ENCODE peak calls at places on chromosome 4, in nine cellular contexts. One of them, this sample, is unnamed.

GRCh38 chr4:25550376-25551030 is 105.1 kb upstream of the SLC34A2 start:
- DNase-seq in Right ventricle myocardium inferior: no peak
- DNase-seq in tibial artery: no peak
- DNase-seq in HuH-7: no peak
- DNase-seq in COR-L47: no peak
- DNase-seq in cardiac muscle cell: no peak
- DNase-seq in effector memory CD8-positive, alpha-beta T cell: no peak
- DNase-seq in stimulated activated naive CD8-positive, alpha-beta T cell treated with anti-CD3 and anti-CD28 coated beads, Interleukin-15, amount 100 ng/mL, for 72 hours: no peak
- DNase-seq in NCI-H1694 treated with DMSO at 0.1 percent for 48 hours: no peak
- DNase-seq in this sample: no peak

GRCh38 chr4:112448211-112448745 is 67.7 kb downstream of the NEUROG2 start:
- DNase-seq in cardiac muscle cell: no peak
- DNase-seq in COR-L47: no peak
- DNase-seq in effector memory CD8-positive, alpha-beta T cell: no peak
- DNase-seq in stimulated activated naive CD8-positive, alpha-beta T cell treated with anti-CD3 and anti-CD28 coated beads, Interleukin-15, amount 100 ng/mL, for 72 hours: no peak
- DNase-seq in Right ventricle myocardium inferior: no peak
- DNase-seq in NCI-H1694 treated with DMSO at 0.1 percent for 48 hours: no peak
- DNase-seq in HuH-7: no peak
- DNase-seq in tibial artery: no peak
- DNase-seq in this sample: no peak

GRCh38 chr4:56314207-56314915 is 72.9 kb downstream of the AASDH start:
- DNase-seq in cardiac muscle cell: no peak
- DNase-seq in Right ventricle myocardium inferior: no peak
- DNase-seq in stimulated activated naive CD8-positive, alpha-beta T cell treated with anti-CD3 and anti-CD28 coated beads, Interleukin-15, amount 100 ng/mL, for 72 hours: no peak
- DNase-seq in NCI-H1694 treated with DMSO at 0.1 percent for 48 hours: no peak
- DNase-seq in HuH-7: no peak
- DNase-seq in effector memory CD8-positive, alpha-beta T cell: no peak
- DNase-seq in COR-L47: no peak
- DNase-seq in tibial artery: no peak
- DNase-seq in this sample: no peak

GRCh38 chr4:10461091-10461849 is 4.0 kb upstream of the ZNF518B start:
- DNase-seq in cardiac muscle cell: peak; percentile 85
- DNase-seq in Right ventricle myocardium inferior: peak; percentile 91
- DNase-seq in HuH-7: peak; percentile 78
- DNase-seq in tibial artery: peak; percentile 64
- DNase-seq in stimulated activated naive CD8-positive, alpha-beta T cell treated with anti-CD3 and anti-CD28 coated beads, Interleukin-15, amount 100 ng/mL, for 72 hours: peak; percentile 79
- DNase-seq in COR-L47: no peak
- DNase-seq in NCI-H1694 treated with DMSO at 0.1 percent for 48 hours: no peak
- DNase-seq in effector memory CD8-positive, alpha-beta T cell: peak; percentile 67
- DNase-seq in this sample: no peak

GRCh38 chr4:118923891-118924290 is 35.2 kb downstream of the SYNPO2 start:
- DNase-seq in Right ventricle myocardium inferior: no peak
- DNase-seq in NCI-H1694 treated with DMSO at 0.1 percent for 48 hours: no peak
- DNase-seq in cardiac muscle cell: no peak
- DNase-seq in COR-L47: no peak
- DNase-seq in HuH-7: no peak
- DNase-seq in effector memory CD8-positive, alpha-beta T cell: no peak
- DNase-seq in stimulated activated naive CD8-positive, alpha-beta T cell treated with anti-CD3 and anti-CD28 coated beads, Interleukin-15, amount 100 ng/mL, for 72 hours: no peak
- DNase-seq in tibial artery: no peak
- DNase-seq in this sample: no peak

GRCh38 chr4:152265149-152265621 is 270.7 kb downstream of the FBXW7 start:
- DNase-seq in HuH-7: peak; percentile 8
- DNase-seq in Right ventricle myocardium inferior: no peak
- DNase-seq in cardiac muscle cell: peak; percentile 73
- DNase-seq in tibial artery: no peak
- DNase-seq in NCI-H1694 treated with DMSO at 0.1 percent for 48 hours: no peak
- DNase-seq in COR-L47: peak; percentile 62
- DNase-seq in stimulated activated naive CD8-positive, alpha-beta T cell treated with anti-CD3 and anti-CD28 coated beads, Interleukin-15, amount 100 ng/mL, for 72 hours: no peak
- DNase-seq in effector memory CD8-positive, alpha-beta T cell: no peak
- DNase-seq in this sample: peak; percentile 26

GRCh38 chr4:675036-675804 is 878 bp downstream of the MYL5 start:
- DNase-seq in cardiac muscle cell: no peak
- DNase-seq in COR-L47: no peak
- DNase-seq in Right ventricle myocardium inferior: peak; percentile 50
- DNase-seq in stimulated activated naive CD8-positive, alpha-beta T cell treated with anti-CD3 and anti-CD28 coated beads, Interleukin-15, amount 100 ng/mL, for 72 hours: peak; percentile 63
- DNase-seq in HuH-7: peak; percentile 48
- DNase-seq in tibial artery: no peak
- DNase-seq in effector memory CD8-positive, alpha-beta T cell: no peak
- DNase-seq in NCI-H1694 treated with DMSO at 0.1 percent for 48 hours: no peak
- DNase-seq in this sample: peak; percentile 4

GRCh38 chr4:40448875-40449274 is 113.7 kb downstream of the CHRNA9 start:
- DNase-seq in effector memory CD8-positive, alpha-beta T cell: no peak
- DNase-seq in stimulated activated naive CD8-positive, alpha-beta T cell treated with anti-CD3 and anti-CD28 coated beads, Interleukin-15, amount 100 ng/mL, for 72 hours: no peak
- DNase-seq in cardiac muscle cell: no peak
- DNase-seq in HuH-7: no peak
- DNase-seq in NCI-H1694 treated with DMSO at 0.1 percent for 48 hours: no peak
- DNase-seq in COR-L47: no peak
- DNase-seq in tibial artery: no peak
- DNase-seq in Right ventricle myocardium inferior: no peak
- DNase-seq in this sample: no peak

GRCh38 chr4:150695162-150695561 is 113.2 kb downstream of the MAB21L2 start:
- DNase-seq in Right ventricle myocardium inferior: no peak
- DNase-seq in tibial artery: no peak
- DNase-seq in HuH-7: no peak
- DNase-seq in effector memory CD8-positive, alpha-beta T cell: no peak
- DNase-seq in stimulated activated naive CD8-positive, alpha-beta T cell treated with anti-CD3 and anti-CD28 coated beads, Interleukin-15, amount 100 ng/mL, for 72 hours: no peak
- DNase-seq in COR-L47: no peak
- DNase-seq in NCI-H1694 treated with DMSO at 0.1 percent for 48 hours: no peak
- DNase-seq in cardiac muscle cell: no peak
- DNase-seq in this sample: no peak

This sample was measured in ACHN.